ENCODE peak calls at places on chromosomes 6 and 20, in four cellular contexts. One of them, this sample, is unnamed.

GRCh38 chr20:62409935-62410741 is 3.1 kb upstream of the CABLES2 start:
- DNase-seq in mammary epithelial cell: no peak
- DNase-seq in neuronal stem cell: peak
- DNase-seq in H9: peak
- DNase-seq in this sample: peak

GRCh38 chr6:39092124-39092523 is 22.9 kb downstream of the SAYSD1 start:
- DNase-seq in mammary epithelial cell: no peak
- DNase-seq in H9: no peak
- DNase-seq in neuronal stem cell: peak
- DNase-seq in this sample: peak

GRCh38 chr6:153162172-153162571 is 31.1 kb upstream of the RGS17 start:
- DNase-seq in neuronal stem cell: no peak
- DNase-seq in mammary epithelial cell: no peak
- DNase-seq in H9: no peak
- DNase-seq in this sample: no peak

GRCh38 chr6:124573953-124574352 is 388.3 kb upstream of the RNF217 start:
- DNase-seq in mammary epithelial cell: no peak
- DNase-seq in neuronal stem cell: no peak
- DNase-seq in H9: no peak
- DNase-seq in this sample: no peak

GRCh38 chr20:23123886-23124285 is 37.8 kb upstream of the CD93 start:
- DNase-seq in mammary epithelial cell: no peak
- DNase-seq in H9: no peak
- DNase-seq in neuronal stem cell: no peak
- DNase-seq in this sample: no peak

GRCh38 chr6:20153194-20153593 is 59.1 kb downstream of the MBOAT1 start:
- DNase-seq in mammary epithelial cell: no peak
- DNase-seq in neuronal stem cell: no peak
- DNase-seq in H9: no peak
- DNase-seq in this sample: no peak

GRCh38 chr6:14966111-14966901 is 279.6 kb upstream of the JARID2 start:
- DNase-seq in H9: peak
- DNase-seq in mammary epithelial cell: no peak
- DNase-seq in neuronal stem cell: no peak
- DNase-seq in this sample: no peak

GRCh38 chr20:57660510-57661199 is 40.4 kb upstream of the ZBP1 start:
- DNase-seq in neuronal stem cell: no peak
- DNase-seq in H9: peak
- DNase-seq in mammary epithelial cell: no peak
- DNase-seq in this sample: no peak

GRCh38 chr6:84417261-84417660 is 189.8 kb upstream of the CEP162 start:
- DNase-seq in neuronal stem cell: no peak
- DNase-seq in H9: no peak
- DNase-seq in mammary epithelial cell: no peak
- DNase-seq in this sample: no peak

GRCh38 chr6:112760831-112761230 is 413.7 kb downstream of the RFPL4B start:
- DNase-seq in mammary epithelial cell: no peak
- DNase-seq in neuronal stem cell: no peak
- DNase-seq in H9: no peak
- DNase-seq in this sample: no peak

GRCh38 chr6:4057036-4057435 is 21.9 kb downstream of the FAM217A start:
- DNase-seq in mammary epithelial cell: no peak
- DNase-seq in H9: no peak
- DNase-seq in neuronal stem cell: no peak
- DNase-seq in this sample: no peak

GRCh38 chr6:28315628-28316027 is 20.3 kb downstream of the ZSCAN31 start:
- DNase-seq in mammary epithelial cell: peak
- DNase-seq in H9: no peak
- DNase-seq in neuronal stem cell: no peak
- DNase-seq in this sample: no peak

GRCh38 chr6:152135755-152136448 is 328.4 kb downstream of the ESR1 start:
- DNase-seq in H9: no peak
- DNase-seq in neuronal stem cell: no peak
- DNase-seq in mammary epithelial cell: no peak
- DNase-seq in this sample: no peak

DNA sequence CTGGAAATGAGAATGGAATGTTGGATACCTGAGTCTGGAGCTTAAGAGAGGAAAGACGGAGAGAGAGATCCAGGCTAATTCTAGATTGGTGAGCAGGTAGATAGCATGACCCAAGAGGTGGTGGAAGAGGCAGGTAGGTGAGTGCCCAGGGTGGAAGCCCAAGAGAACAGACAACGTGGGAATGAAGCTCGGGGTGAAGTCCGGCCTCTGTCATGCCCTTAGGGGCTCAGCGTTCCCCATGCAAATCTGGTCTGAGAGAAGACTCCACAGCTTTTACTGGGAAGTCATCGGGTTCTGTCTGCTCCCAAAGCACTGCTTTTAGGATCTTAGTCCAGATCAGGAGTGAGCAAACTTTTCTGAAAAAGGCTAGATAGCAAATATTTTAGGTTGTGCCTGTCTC is 3.6 kb downstream of the NELFCD start:
- DNase-seq in neuronal stem cell: no peak
- DNase-seq in mammary epithelial cell: no peak
- DNase-seq in H9: no peak
- DNase-seq in this sample: no peak
- H3K4me2 ChIP-seq in neuronal stem cell: no peak
- H3K4me2 ChIP-seq in mammary epithelial cell: no peak
- H3K4me2 ChIP-seq in H9: no peak
- H3K4me2 ChIP-seq in this sample: peak

GRCh38 chr20:50163570-50164317 is 10.2 kb upstream of the PEDS1 start:
- DNase-seq in H9: no peak
- DNase-seq in mammary epithelial cell: peak
- DNase-seq in neuronal stem cell: no peak
- DNase-seq in this sample: no peak
- H3K9ac ChIP-seq in H9: no peak
- H3K9ac ChIP-seq in mammary epithelial cell: peak
- H3K9ac ChIP-seq in neuronal stem cell: no peak
- H3K9ac ChIP-seq in this sample: no peak

DNA sequence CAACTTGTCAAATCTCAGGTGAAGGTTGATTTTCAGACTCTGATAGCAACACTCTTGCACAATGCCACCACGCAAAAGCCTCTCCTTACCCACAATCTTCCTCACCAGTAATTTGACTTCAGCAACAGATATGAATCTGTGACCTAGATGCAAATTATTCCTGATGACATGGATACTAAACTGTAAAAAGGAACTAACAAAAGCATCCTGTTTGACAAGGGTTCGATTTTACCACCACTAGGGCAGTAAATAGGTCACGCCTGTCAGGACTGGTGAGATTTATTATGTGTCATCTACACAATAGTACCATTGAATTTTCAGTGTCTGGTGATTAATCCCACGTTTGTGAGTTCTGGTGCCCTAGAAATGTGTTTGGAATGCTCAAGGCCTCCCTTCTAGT is 134.5 kb upstream of the COL21A1 start:
- DNase-seq in mammary epithelial cell: peak
- DNase-seq in H9: no peak
- DNase-seq in neuronal stem cell: no peak
- DNase-seq in this sample: peak
- H3K4me2 ChIP-seq in mammary epithelial cell: peak
- H3K4me2 ChIP-seq in H9: no peak
- H3K4me2 ChIP-seq in neuronal stem cell: no peak
- H3K4me2 ChIP-seq in this sample: no peak

GRCh38 chr6:36577298-36577697 is 16.9 kb upstream of the SRSF3 start:
- DNase-seq in mammary epithelial cell: peak
- DNase-seq in neuronal stem cell: no peak
- DNase-seq in H9: no peak
- DNase-seq in this sample: no peak
- H3K9ac ChIP-seq in mammary epithelial cell: no peak
- H3K9ac ChIP-seq in neuronal stem cell: no peak
- H3K9ac ChIP-seq in H9: no peak
- H3K9ac ChIP-seq in this sample: no peak

DNA sequence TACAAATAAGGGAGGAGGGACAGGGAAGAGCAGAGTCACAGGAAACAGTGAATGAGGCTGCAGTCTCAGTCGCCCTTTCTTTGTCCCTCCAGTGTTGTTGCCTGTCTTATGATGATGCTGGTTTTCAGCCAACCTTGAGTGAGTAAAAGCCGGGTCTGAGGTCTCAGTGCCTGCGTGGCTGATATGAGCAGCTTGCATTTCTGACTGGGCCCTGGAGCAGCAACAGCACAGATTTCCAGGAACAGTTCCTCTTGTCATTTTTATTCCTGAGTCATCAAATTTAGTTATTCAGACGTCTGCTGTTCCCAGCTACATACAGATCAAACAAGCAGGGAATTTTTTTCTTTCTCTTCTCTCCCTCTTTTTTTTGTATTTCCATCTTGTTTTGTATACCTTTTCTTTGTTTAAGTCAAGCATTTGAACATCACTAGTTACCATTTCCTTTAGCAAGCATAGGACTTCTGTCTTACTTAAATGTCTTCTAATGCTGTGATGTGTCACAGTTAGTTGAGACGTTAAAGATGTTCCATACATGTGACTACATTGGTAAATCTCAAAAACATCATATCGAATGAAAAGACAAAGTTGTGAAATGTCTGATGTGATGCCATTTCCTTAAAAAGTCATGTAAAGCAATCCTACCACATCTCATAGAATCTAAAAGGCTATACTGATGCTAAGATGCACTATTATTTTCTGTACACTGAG is 26.6 kb downstream of the SLC16A10 start:
- DNase-seq in mammary epithelial cell: no peak
- DNase-seq in H9: peak
- DNase-seq in neuronal stem cell: no peak
- DNase-seq in this sample: no peak
- H3K4me2 ChIP-seq in mammary epithelial cell: no peak
- H3K4me2 ChIP-seq in H9: no peak
- H3K4me2 ChIP-seq in neuronal stem cell: no peak
- H3K4me2 ChIP-seq in this sample: no peak